ENCODE peak calls at places on chromosome 21, in five cellular contexts. One of them, this sample, is unnamed.

GRCh38 chr21:19246018-19246417 is 842.4 kb upstream of the TMPRSS15 start:
- DNase-seq in SK-N-SH: no peak
- DNase-seq in A549: no peak
- DNase-seq in GM12878: no peak
- DNase-seq in K562: no peak
- DNase-seq in this sample: no peak

GRCh38 chr21:40466893-40467483 is 380.0 kb downstream of the DSCAM start:
- DNase-seq in A549: peak; percentile 9
- DNase-seq in K562: no peak
- DNase-seq in SK-N-SH: peak; percentile 17
- DNase-seq in GM12878: no peak
- DNase-seq in this sample: no peak

GRCh38 chr21:43352568-43353281 is 74.2 kb downstream of the SIK1 start:
- DNase-seq in SK-N-SH: peak; percentile 64
- DNase-seq in GM12878: peak; percentile 100
- DNase-seq in A549: peak; percentile 71
- DNase-seq in K562: peak; percentile 88
- DNase-seq in this sample: no peak

GRCh38 chr21:31624181-31624580 is 35.3 kb upstream of the SOD1 start:
- DNase-seq in GM12878: no peak
- DNase-seq in A549: no peak
- DNase-seq in SK-N-SH: no peak
- DNase-seq in K562: no peak
- DNase-seq in this sample: no peak

GRCh38 chr21:25513810-25514209 is 93.5 kb downstream of the MRPL39 start:
- DNase-seq in K562: no peak
- DNase-seq in GM12878: no peak
- DNase-seq in A549: no peak
- DNase-seq in SK-N-SH: no peak
- DNase-seq in this sample: no peak

GRCh38 chr21:39366563-39366962 is 17.7 kb upstream of the HMGN1 start:
- DNase-seq in SK-N-SH: no peak
- DNase-seq in GM12878: no peak
- DNase-seq in A549: no peak
- DNase-seq in K562: no peak
- DNase-seq in this sample: no peak

GRCh38 chr21:25421327-25422028 is 185.8 kb downstream of the MRPL39 start:
- DNase-seq in A549: peak; percentile 14
- DNase-seq in GM12878: peak; percentile 93
- DNase-seq in SK-N-SH: no peak
- DNase-seq in K562: no peak
- DNase-seq in this sample: peak; percentile 68

GRCh38 chr21:31041295-31042079 is 3.2 kb upstream of the KRTAP19-8 start:
- DNase-seq in K562: no peak
- DNase-seq in A549: no peak
- DNase-seq in SK-N-SH: no peak
- DNase-seq in GM12878: no peak
- DNase-seq in this sample: no peak

GRCh38 chr21:25759573-25759972 is 24.8 kb downstream of the GABPA start:
- DNase-seq in GM12878: no peak
- DNase-seq in A549: no peak
- DNase-seq in K562: no peak
- DNase-seq in SK-N-SH: no peak
- DNase-seq in this sample: peak; percentile 51

GRCh38 chr21:36323032-36323431 is 3.0 kb downstream of the MORC3 start:
- DNase-seq in K562: no peak
- DNase-seq in SK-N-SH: no peak
- DNase-seq in A549: no peak
- DNase-seq in GM12878: no peak
- DNase-seq in this sample: peak; percentile 20

GRCh38 chr21:21111309-21111920 is 113.2 kb downstream of the NCAM2 start:
- DNase-seq in K562: no peak
- DNase-seq in SK-N-SH: no peak
- DNase-seq in GM12878: no peak
- DNase-seq in A549: no peak
- DNase-seq in this sample: no peak

GRCh38 chr21:42460391-42461184 is 35.4 kb downstream of the RSPH1 start:
- DNase-seq in GM12878: peak; percentile 83
- DNase-seq in A549: no peak
- DNase-seq in SK-N-SH: peak; percentile 51
- DNase-seq in K562: no peak
- DNase-seq in this sample: no peak

GRCh38 chr21:35338881-35339632 is 290.0 kb upstream of the RUNX1 start:
- DNase-seq in SK-N-SH: no peak
- DNase-seq in A549: no peak
- DNase-seq in GM12878: no peak
- DNase-seq in K562: no peak
- DNase-seq in this sample: no peak

GRCh38 chr21:10418649-10419048 is 102.7 kb upstream of the TPTE start:
- DNase-seq in A549: no peak
- DNase-seq in K562: no peak
- DNase-seq in GM12878: no peak
- DNase-seq in SK-N-SH: no peak
- DNase-seq in this sample: no peak

GRCh38 chr21:26939532-26940181 is 27.2 kb downstream of the ADAMTS5 start:
- DNase-seq in A549: no peak
- DNase-seq in K562: no peak
- DNase-seq in GM12878: no peak
- DNase-seq in SK-N-SH: no peak
- DNase-seq in this sample: peak; percentile 65

GRCh38 chr21:31180256-31181088 is 142.2 kb upstream of the KRTAP19-8 start:
- DNase-seq in K562: peak; percentile 25
- DNase-seq in SK-N-SH: peak; percentile 68
- DNase-seq in A549: peak; percentile 23
- DNase-seq in GM12878: no peak
- DNase-seq in this sample: peak; percentile 54

GRCh38 chr21:43657355-43658093 is 1.8 kb downstream of the HSF2BP start:
- DNase-seq in GM12878: no peak
- DNase-seq in K562: no peak
- DNase-seq in SK-N-SH: no peak
- DNase-seq in A549: no peak
- DNase-seq in this sample: no peak

GRCh38 chr21:27681841-27682240 is 715.0 kb upstream of the ADAMTS5 start:
- DNase-seq in A549: no peak
- DNase-seq in GM12878: no peak
- DNase-seq in K562: no peak
- DNase-seq in SK-N-SH: no peak
- DNase-seq in this sample: peak; percentile 53

GRCh38 chr21:41242238-41242829 is 74.3 kb upstream of the FAM3B start:
- DNase-seq in GM12878: no peak
- DNase-seq in SK-N-SH: no peak
- DNase-seq in A549: no peak
- DNase-seq in K562: no peak
- DNase-seq in this sample: no peak

GRCh38 chr21:42837421-42838211 is 41.7 kb downstream of the WDR4 start:
- DNase-seq in K562: peak; percentile 59
- DNase-seq in GM12878: no peak
- DNase-seq in A549: no peak
- DNase-seq in SK-N-SH: peak; percentile 43
- DNase-seq in this sample: no peak

GRCh38 chr21:36203603-36203889 is 46.9 kb downstream of the DOP1B start:
- DNase-seq in GM12878: peak; percentile 16
- DNase-seq in SK-N-SH: peak; percentile 28
- DNase-seq in K562: no peak
- DNase-seq in A549: peak; percentile 45
- DNase-seq in this sample: peak; percentile 92

GRCh38 chr21:17613242-17613676 is 558 bp upstream of the BTG3 start:
- DNase-seq in A549: peak; percentile 11
- DNase-seq in GM12878: no peak
- DNase-seq in SK-N-SH: no peak
- DNase-seq in K562: no peak
- DNase-seq in this sample: no peak
- TF ChIP-seq RCOR1 in A549: no peak
- TF ChIP-seq RCOR1 in GM12878: no peak
- TF ChIP-seq RCOR1 in SK-N-SH: no peak
- TF ChIP-seq RCOR1 in K562: no peak
- TF ChIP-seq RCOR1 in this sample: no peak

GRCh38 chr21:44761747-44762208 is 39.8 kb downstream of the UBE2G2 start:
- DNase-seq in SK-N-SH: no peak
- DNase-seq in GM12878: no peak
- DNase-seq in A549: no peak
- DNase-seq in K562: no peak
- DNase-seq in this sample: no peak

GRCh38 chr21:44762221-44763049 is 39.2 kb downstream of the UBE2G2 start:
- DNase-seq in GM12878: no peak
- DNase-seq in SK-N-SH: no peak
- DNase-seq in A549: no peak
- DNase-seq in K562: no peak
- DNase-seq in this sample: no peak

GRCh38 chr21:44759628-44760285 is 41.9 kb downstream of the UBE2G2 start:
- DNase-seq in GM12878: no peak
- DNase-seq in K562: no peak
- DNase-seq in A549: no peak
- DNase-seq in SK-N-SH: no peak
- DNase-seq in this sample: no peak

GRCh38 chr21:44760376-44760775 is 41.2 kb downstream of the UBE2G2 start:
- DNase-seq in K562: no peak
- DNase-seq in A549: no peak
- DNase-seq in SK-N-SH: no peak
- DNase-seq in GM12878: no peak
- DNase-seq in this sample: no peak

GRCh38 chr21:44761011-44761729 is 40.5 kb downstream of the UBE2G2 start:
- DNase-seq in SK-N-SH: no peak
- DNase-seq in GM12878: no peak
- DNase-seq in K562: peak; percentile 76
- DNase-seq in A549: no peak
- DNase-seq in this sample: no peak
- TF ChIP-seq RFX5 in SK-N-SH: no peak
- TF ChIP-seq RFX5 in GM12878: no peak
- TF ChIP-seq RFX5 in K562: no peak
- TF ChIP-seq RFX5 in A549: no peak
- TF ChIP-seq RFX5 in this sample: no peak

GRCh38 chr21:45465611-45466329 is 60.8 kb downstream of the COL18A1 start:
- DNase-seq in GM12878: no peak
- DNase-seq in SK-N-SH: peak; percentile 63
- DNase-seq in K562: no peak
- DNase-seq in A549: no peak
- DNase-seq in this sample: no peak

GRCh38 chr21:45461806-45462341 is 56.9 kb downstream of the COL18A1 start:
- DNase-seq in SK-N-SH: no peak
- DNase-seq in K562: no peak
- DNase-seq in GM12878: no peak
- DNase-seq in A549: no peak
- DNase-seq in this sample: no peak

GRCh38 chr21:45464309-45464708 is 59.3 kb downstream of the COL18A1 start:
- DNase-seq in SK-N-SH: no peak
- DNase-seq in A549: no peak
- DNase-seq in GM12878: no peak
- DNase-seq in K562: no peak
- DNase-seq in this sample: no peak

GRCh38 chr21:45465105-45465504 is 60.1 kb downstream of the COL18A1 start:
- DNase-seq in GM12878: no peak
- DNase-seq in A549: no peak
- DNase-seq in K562: no peak
- DNase-seq in SK-N-SH: no peak
- DNase-seq in this sample: no peak

DNA sequence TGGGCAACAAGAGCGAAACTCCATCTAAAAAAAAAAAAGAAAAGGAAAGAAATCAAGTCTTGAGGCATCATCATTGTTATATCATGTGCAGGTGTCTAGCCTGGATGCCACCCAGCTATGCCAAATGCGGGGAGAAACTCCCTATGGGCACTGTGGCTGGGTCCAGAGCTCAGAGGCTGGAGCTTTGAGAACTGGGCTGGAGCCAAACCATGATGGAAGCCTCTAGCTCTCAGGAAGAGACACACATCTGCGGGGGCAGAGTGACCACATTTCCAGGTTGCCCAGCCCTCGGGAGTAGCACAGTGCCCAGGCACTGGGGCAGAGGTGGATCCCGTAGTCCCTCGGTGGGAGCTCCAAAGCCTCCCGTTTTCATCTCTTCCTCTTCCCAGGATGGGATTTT is 58.9 kb downstream of the COL18A1 start:
- DNase-seq in GM12878: no peak
- DNase-seq in A549: no peak
- DNase-seq in SK-N-SH: no peak
- DNase-seq in K562: no peak
- DNase-seq in this sample: no peak
- TF ChIP-seq RCOR1 in GM12878: no peak
- TF ChIP-seq RCOR1 in A549: no peak
- TF ChIP-seq RCOR1 in SK-N-SH: no peak
- TF ChIP-seq RCOR1 in K562: no peak
- TF ChIP-seq RCOR1 in this sample: no peak

DNA sequence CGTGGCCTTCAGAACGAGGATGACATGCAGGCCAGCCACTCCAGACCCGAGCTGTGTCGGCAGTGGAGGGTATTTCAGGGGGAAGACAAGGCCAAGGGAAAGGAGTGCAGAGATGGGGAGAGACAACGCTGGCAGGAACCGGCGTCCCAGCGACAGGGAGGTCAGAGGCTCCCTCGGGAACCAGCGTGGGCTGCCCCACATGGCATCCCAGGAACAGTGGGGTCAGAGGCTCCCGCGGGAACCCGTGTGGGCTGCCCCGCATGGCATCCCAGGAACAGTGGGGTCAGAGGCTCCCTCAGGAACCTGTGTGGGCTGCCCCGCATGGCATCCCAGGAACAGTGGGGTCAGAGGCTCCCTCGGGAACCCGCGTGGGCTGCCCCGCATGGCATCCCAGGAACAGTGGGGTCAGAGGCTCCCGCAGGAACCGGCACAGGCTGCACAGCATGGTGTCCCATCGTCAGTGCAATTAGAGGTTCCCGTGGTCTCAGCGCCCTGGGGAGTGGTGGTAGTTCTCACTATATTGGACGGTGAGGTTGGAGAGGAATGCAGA is 43.0 kb downstream of the SLC19A1 start:
- DNase-seq in K562: no peak
- DNase-seq in SK-N-SH: no peak
- DNase-seq in GM12878: no peak
- DNase-seq in A549: no peak
- DNase-seq in this sample: no peak
- TF ChIP-seq RFX5 in K562: no peak
- TF ChIP-seq RFX5 in SK-N-SH: no peak
- TF ChIP-seq RFX5 in GM12878: no peak
- TF ChIP-seq RFX5 in A549: no peak
- TF ChIP-seq RFX5 in this sample: no peak

GRCh38 chr21:37443683-37444082 is 77.1 kb downstream of the DYRK1A start:
- DNase-seq in GM12878: no peak
- DNase-seq in A549: no peak
- DNase-seq in SK-N-SH: no peak
- DNase-seq in K562: no peak
- DNase-seq in this sample: no peak
- TF ChIP-seq RCOR1 in GM12878: no peak
- TF ChIP-seq RCOR1 in A549: no peak
- TF ChIP-seq RCOR1 in SK-N-SH: no peak
- TF ChIP-seq RCOR1 in K562: no peak
- TF ChIP-seq RCOR1 in this sample: no peak

GRCh38 chr21:37763298-37763697 is 153.0 kb downstream of the KCNJ6 start:
- DNase-seq in A549: no peak
- DNase-seq in SK-N-SH: no peak
- DNase-seq in GM12878: no peak
- DNase-seq in K562: no peak
- DNase-seq in this sample: no peak
- TF ChIP-seq RFX5 in A549: no peak
- TF ChIP-seq RFX5 in SK-N-SH: no peak
- TF ChIP-seq RFX5 in GM12878: no peak
- TF ChIP-seq RFX5 in K562: no peak
- TF ChIP-seq RFX5 in this sample: no peak

GRCh38 chr21:33334191-33334590 is 9.4 kb downstream of the IFNAR1 start:
- DNase-seq in A549: no peak
- DNase-seq in GM12878: no peak
- DNase-seq in SK-N-SH: no peak
- DNase-seq in K562: no peak
- DNase-seq in this sample: no peak
- TF ChIP-seq RCOR1 in A549: no peak
- TF ChIP-seq RCOR1 in GM12878: no peak
- TF ChIP-seq RCOR1 in SK-N-SH: no peak
- TF ChIP-seq RCOR1 in K562: no peak
- TF ChIP-seq RCOR1 in this sample: no peak

This sample was measured in IMR-90.